ENCODE peak calls at places on chromosomes 7 and 10, in nine cellular contexts. One of them, this sample, is unnamed.

GRCh38 chr7:27952393-27953290 is 212.7 kb downstream of the TAX1BP1 start:
- DNase-seq in astrocyte of the hippocampus: peak; percentile 32
- DNase-seq in aorta: no peak
- DNase-seq in NCI-H69: no peak
- DNase-seq in BJ: no peak
- DNase-seq in NCI-H1105: no peak
- DNase-seq in GF-D8: no peak
- DNase-seq in activated B cell treated with CpG ODN at 0.5 μM for 24 hours: no peak
- DNase-seq in NCI-H2081: no peak
- DNase-seq in this sample: no peak

GRCh38 chr10:78302989-78303854 is 269.6 kb downstream of the RPS24 start:
- DNase-seq in astrocyte of the hippocampus: peak; percentile 97
- DNase-seq in aorta: peak; percentile 99
- DNase-seq in NCI-H69: peak; percentile 94
- DNase-seq in BJ: peak; percentile 55
- DNase-seq in NCI-H1105: peak; percentile 81
- DNase-seq in GF-D8: peak; percentile 76
- DNase-seq in activated B cell treated with CpG ODN at 0.5 μM for 24 hours: peak; percentile 96
- DNase-seq in NCI-H2081: peak; percentile 90
- DNase-seq in this sample: peak; percentile 98

GRCh38 chr10:126930506-126931458 is 25.6 kb downstream of the DOCK1 start:
- DNase-seq in astrocyte of the hippocampus: no peak
- DNase-seq in aorta: no peak
- DNase-seq in NCI-H69: no peak
- DNase-seq in BJ: no peak
- DNase-seq in NCI-H1105: no peak
- DNase-seq in GF-D8: no peak
- DNase-seq in activated B cell treated with CpG ODN at 0.5 μM for 24 hours: no peak
- DNase-seq in NCI-H2081: no peak
- DNase-seq in this sample: no peak

GRCh38 chr10:36173364-36173763 is 531.3 kb upstream of the FZD8 start:
- DNase-seq in astrocyte of the hippocampus: no peak
- DNase-seq in aorta: no peak
- DNase-seq in NCI-H69: no peak
- DNase-seq in BJ: no peak
- DNase-seq in NCI-H1105: no peak
- DNase-seq in GF-D8: no peak
- DNase-seq in activated B cell treated with CpG ODN at 0.5 μM for 24 hours: no peak
- DNase-seq in NCI-H2081: no peak
- DNase-seq in this sample: no peak

GRCh38 chr7:1460757-1461639 is 1.7 kb upstream of the MICALL2 start:
- DNase-seq in astrocyte of the hippocampus: peak; percentile 39
- DNase-seq in aorta: peak; percentile 88
- DNase-seq in NCI-H69: peak; percentile 48
- DNase-seq in BJ: no peak
- DNase-seq in NCI-H1105: no peak
- DNase-seq in GF-D8: peak; percentile 5
- DNase-seq in activated B cell treated with CpG ODN at 0.5 μM for 24 hours: no peak
- DNase-seq in NCI-H2081: no peak
- DNase-seq in this sample: no peak

GRCh38 chr10:96794786-96795733 is 37.0 kb upstream of the LCOR start:
- DNase-seq in astrocyte of the hippocampus: no peak
- DNase-seq in aorta: no peak
- DNase-seq in NCI-H69: no peak
- DNase-seq in BJ: no peak
- DNase-seq in NCI-H1105: no peak
- DNase-seq in GF-D8: no peak
- DNase-seq in activated B cell treated with CpG ODN at 0.5 μM for 24 hours: no peak
- DNase-seq in NCI-H2081: no peak
- DNase-seq in this sample: no peak

GRCh38 chr10:14705548-14706234 is 69.0 kb downstream of the FAM107B start:
- DNase-seq in astrocyte of the hippocampus: no peak
- DNase-seq in aorta: no peak
- DNase-seq in NCI-H69: no peak
- DNase-seq in BJ: no peak
- DNase-seq in NCI-H1105: no peak
- DNase-seq in GF-D8: no peak
- DNase-seq in activated B cell treated with CpG ODN at 0.5 μM for 24 hours: no peak
- DNase-seq in NCI-H2081: no peak
- DNase-seq in this sample: no peak

GRCh38 chr7:29495618-29496017 is 68.0 kb upstream of the PRR15 start:
- DNase-seq in astrocyte of the hippocampus: no peak
- DNase-seq in aorta: no peak
- DNase-seq in NCI-H69: peak; percentile 62
- DNase-seq in BJ: no peak
- DNase-seq in NCI-H1105: no peak
- DNase-seq in GF-D8: no peak
- DNase-seq in activated B cell treated with CpG ODN at 0.5 μM for 24 hours: no peak
- DNase-seq in NCI-H2081: no peak
- DNase-seq in this sample: no peak

GRCh38 chr10:125823663-125824251 is 411 bp downstream of the BCCIP start:
- DNase-seq in astrocyte of the hippocampus: peak; percentile 28
- DNase-seq in aorta: no peak
- DNase-seq in NCI-H69: peak; percentile 14
- DNase-seq in BJ: no peak
- DNase-seq in NCI-H1105: no peak
- DNase-seq in GF-D8: no peak
- DNase-seq in activated B cell treated with CpG ODN at 0.5 μM for 24 hours: no peak
- DNase-seq in NCI-H2081: no peak
- DNase-seq in this sample: no peak

GRCh38 chr10:8006274-8006999 is 48.1 kb upstream of the GATA3 start:
- DNase-seq in astrocyte of the hippocampus: no peak
- DNase-seq in aorta: no peak
- DNase-seq in NCI-H69: no peak
- DNase-seq in BJ: no peak
- DNase-seq in NCI-H1105: no peak
- DNase-seq in GF-D8: no peak
- DNase-seq in activated B cell treated with CpG ODN at 0.5 μM for 24 hours: no peak
- DNase-seq in NCI-H2081: no peak
- DNase-seq in this sample: no peak

This sample was measured in HEK293T.